ENCODE peak calls at places on chromosomes 11 and 22, in ten cellular contexts. J, L, Z, O, S, M, R, A, G and P are unnamed samples. For H3K36me3, the result is how much of the 10 kb centered on the place peaks cover.

GRCh38 chr11:16767957-16768356 is 29.5 kb downstream of the C11orf58 start:
- DNase-seq in J (no peak), L (no peak), Z (no peak), O (no peak), S (no peak), M (no peak), R (no peak), A (no peak), G (no peak), P (no peak)

GRCh38 chr22:30733081-30733680 is 38.5 kb downstream of the OSBP2 start:
- DNase-seq in J (no peak), L (no peak), Z (peak), O (no peak), S (no peak), M (no peak), R (no peak), A (no peak), G (no peak), P (no peak)

GRCh38 chr22:28873183-28873964 is 10.0 kb upstream of the ZNRF3 start:
- DNase-seq in J (no peak), L (peak), Z (no peak), O (no peak), S (no peak), M (no peak), R (no peak), A (no peak), G (no peak), P (no peak)

GRCh38 chr11:90947930-90948329 is 725.1 kb upstream of the CHORDC1 start:
- DNase-seq in J (no peak), L (no peak), Z (no peak), O (no peak), S (no peak), M (no peak), R (no peak), A (no peak), G (no peak), P (no peak)

GRCh38 chr11:39365809-39366436 is 2093.5 kb downstream of the LRRC4C start:
- DNase-seq in J (no peak), L (no peak), Z (no peak), O (no peak), S (no peak), M (peak), R (no peak), A (no peak), G (no peak), P (peak)

GRCh38 chr11:335779-336665 is 15.4 kb upstream of the IFITM3 start:
- DNase-seq in J (no peak), L (no peak), Z (no peak), O (no peak), S (no peak), M (no peak), R (peak), A (peak), G (no peak), P (no peak)

GRCh38 chr22:20418211-20418788 is 19.3 kb downstream of the SCARF2 start:
- DNase-seq in J (peak), L (peak), Z (peak), O (no peak), S (no peak), M (peak), R (peak), A (peak), G (peak), P (no peak)

GRCh38 chr11:87005569-87005921 is 32.2 kb upstream of the TMEM135 start:
- DNase-seq in J (no peak), L (no peak), Z (no peak), O (no peak), S (no peak), M (no peak), R (no peak), A (no peak), G (no peak), P (no peak)

GRCh38 chr11:122723576-122723975 is 68.1 kb downstream of the UBASH3B start:
- DNase-seq in J (no peak), L (no peak), Z (peak), O (no peak), S (no peak), M (no peak), R (no peak), A (no peak), G (no peak), P (no peak)

GRCh38 chr11:12189543-12190235 is 79.3 kb downstream of the MICAL2 start:
- DNase-seq in J (no peak), L (no peak), Z (no peak), O (no peak), S (no peak), M (no peak), R (no peak), A (no peak), G (no peak), P (no peak)

GRCh38 chr11:120339394-120339890 is 3.2 kb downstream of the ARHGEF12 start:
- DNase-seq in J (no peak), L (peak), Z (no peak), O (no peak), S (no peak), M (no peak), R (no peak), A (peak), G (no peak), P (no peak)
- H3K4me3 ChIP-seq in J (peak), L (peak), Z (peak), O (peak), S (peak), M (peak), R (peak), A (peak), G (peak), P (peak)

DNA sequence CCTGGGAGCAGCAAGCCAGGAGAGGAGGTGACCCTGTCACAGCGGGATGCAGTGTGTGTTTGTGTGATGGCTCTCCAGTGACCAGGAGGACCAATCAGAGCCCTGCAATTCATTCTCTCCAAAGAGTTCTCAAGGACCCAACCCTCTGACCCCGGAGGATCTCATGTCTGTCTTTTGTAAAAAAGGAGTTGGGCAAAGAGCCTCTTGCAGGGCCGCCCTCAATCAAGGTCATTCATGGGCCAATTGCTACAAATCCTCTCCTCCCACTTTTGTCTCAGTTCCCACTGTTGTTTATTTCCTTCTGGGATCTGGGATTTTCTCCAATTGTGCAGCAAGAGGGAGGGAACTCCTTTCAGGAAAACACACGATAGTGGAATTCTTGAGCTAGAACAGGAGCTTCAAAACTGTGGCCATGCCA is 4.0 kb downstream of the TECTA start:
- DNase-seq in J (peak), L (no peak), Z (no peak), O (no peak), S (no peak), M (no peak), R (no peak), A (peak), G (peak), P (no peak)
- TF ChIP-seq CTCF in J (no peak), L (no peak), Z (no peak), O (no peak), S (no peak), M (no peak), R (no peak), A (no peak), G (no peak), P (no peak)

GRCh38 chr11:35169754-35170153 is 30.8 kb downstream of the CD44 start:
- DNase-seq in J (no peak), L (no peak), Z (no peak), O (no peak), S (no peak), M (no peak), R (no peak), A (no peak), G (no peak), P (no peak)

GRCh38 chr11:35166369-35167360 is 27.7 kb downstream of the CD44 start:
- DNase-seq in J (peak), L (no peak), Z (peak), O (no peak), S (peak), M (no peak), R (peak), A (no peak), G (no peak), P (peak)

GRCh38 chr11:35167451-35167954 is 28.5 kb downstream of the CD44 start:
- DNase-seq in J (peak), L (no peak), Z (no peak), O (no peak), S (peak), M (no peak), R (no peak), A (no peak), G (no peak), P (no peak)

GRCh38 chr11:35170503-35170902 is 31.5 kb downstream of the CD44 start:
- DNase-seq in J (no peak), L (no peak), Z (no peak), O (no peak), S (no peak), M (no peak), R (no peak), A (no peak), G (no peak), P (no peak)

GRCh38 chr11:35168606-35169200 is 29.7 kb downstream of the CD44 start:
- DNase-seq in J (no peak), L (no peak), Z (no peak), O (no peak), S (no peak), M (no peak), R (no peak), A (no peak), G (no peak), P (no peak)
- H3K36me3 ChIP-seq in J (under half), L (under half), Z (under half), O (under half), S (under half), M (under half), R (under half), A (under half), G (under half), P (under half)

GRCh38 chr11:62999649-63000048 is 14.9 kb upstream of the SLC22A6 start:
- DNase-seq in J (no peak), L (no peak), Z (no peak), O (no peak), S (no peak), M (no peak), R (no peak), A (no peak), G (no peak), P (no peak)
- H3K4me3 ChIP-seq in J (no peak), L (no peak), Z (no peak), O (no peak), S (no peak), M (no peak), R (no peak), A (no peak), G (no peak), P (no peak)

GRCh38 chr22:37069319-37069718 is 17.8 kb downstream of the KCTD17 start:
- DNase-seq in J (no peak), L (no peak), Z (no peak), O (no peak), S (no peak), M (no peak), R (no peak), A (no peak), G (no peak), P (no peak)

GRCh38 chr22:37070744-37071143 is 19.2 kb downstream of the KCTD17 start:
- DNase-seq in J (no peak), L (no peak), Z (no peak), O (no peak), S (no peak), M (no peak), R (no peak), A (no peak), G (no peak), P (no peak)

GRCh38 chr22:37070334-37070733 is 18.8 kb downstream of the KCTD17 start:
- DNase-seq in J (no peak), L (no peak), Z (no peak), O (no peak), S (no peak), M (no peak), R (no peak), A (no peak), G (no peak), P (no peak)

GRCh38 chr22:37069719-37070118 is 18.2 kb downstream of the KCTD17 start:
- DNase-seq in J (no peak), L (no peak), Z (no peak), O (no peak), S (no peak), M (no peak), R (no peak), A (no peak), G (no peak), P (no peak)

GRCh38 chr22:37068859-37069258 is 17.3 kb downstream of the KCTD17 start:
- DNase-seq in J (no peak), L (peak), Z (no peak), O (no peak), S (no peak), M (no peak), R (no peak), A (no peak), G (no peak), P (no peak)
- TF ChIP-seq CTCF in J (no peak), L (no peak), Z (no peak), O (no peak), S (no peak), M (no peak), R (no peak), A (no peak), G (no peak), P (no peak)

GRCh38 chr11:47466701-47467250 is 17.8 kb upstream of the RAPSN start:
- DNase-seq in J (peak), L (peak), Z (peak), O (no peak), S (no peak), M (no peak), R (peak), A (peak), G (no peak), P (no peak)
- H3K36me3 ChIP-seq in J (under half), L (half or more), Z (under half), O (under half), S (under half), M (under half), R (half or more), A (half or more), G (under half), P (under half)

DNA sequence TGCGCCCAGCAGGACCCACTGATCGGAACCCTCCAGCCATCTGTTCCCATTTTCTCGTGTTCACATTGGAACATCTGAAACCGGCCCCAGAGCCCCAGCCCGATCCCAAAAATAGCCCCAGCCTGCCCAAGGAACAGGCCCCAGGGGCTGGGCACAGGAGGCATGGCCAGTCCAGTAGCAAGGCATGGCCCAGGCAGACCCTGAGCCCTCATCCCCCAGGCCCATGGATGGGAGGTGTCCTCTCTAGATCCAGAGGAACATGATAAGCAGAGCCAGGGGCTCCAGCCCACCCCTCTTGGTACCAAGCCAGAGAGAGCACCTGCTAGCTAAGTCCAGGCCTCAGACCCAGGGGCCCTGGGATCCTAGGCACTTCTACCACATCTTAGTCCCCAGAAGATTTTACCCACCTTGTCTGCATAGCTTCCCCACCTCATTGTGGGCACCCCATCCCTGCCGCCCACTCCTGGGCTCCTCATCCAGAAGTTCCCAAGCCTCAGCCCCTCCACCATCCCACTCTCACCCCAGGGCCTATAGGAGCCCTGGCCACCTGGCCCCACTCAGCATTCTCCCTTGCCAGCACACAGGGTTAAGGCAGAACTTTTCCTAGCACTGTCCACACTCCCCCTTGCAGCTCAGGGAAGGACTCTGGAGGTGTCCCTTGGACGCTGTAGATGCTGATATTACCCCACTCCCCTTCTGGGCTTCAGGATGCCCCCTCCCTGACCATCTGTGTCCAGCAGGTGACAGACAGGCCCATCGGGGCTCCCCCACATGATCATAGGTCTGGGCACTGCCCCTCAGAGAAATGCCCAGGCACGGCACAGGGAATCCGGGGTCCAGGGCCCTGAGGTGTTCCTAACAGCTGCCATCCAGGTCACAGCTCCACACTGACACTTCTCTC is 9.5 kb downstream of the BCL9L start:
- DNase-seq in J (peak), L (no peak), Z (no peak), O (no peak), S (no peak), M (no peak), R (no peak), A (no peak), G (no peak), P (no peak)
- H3K4me3 ChIP-seq in J (peak), L (no peak), Z (no peak), O (peak), S (peak), M (peak), R (no peak), A (peak), G (peak), P (no peak)

DNA sequence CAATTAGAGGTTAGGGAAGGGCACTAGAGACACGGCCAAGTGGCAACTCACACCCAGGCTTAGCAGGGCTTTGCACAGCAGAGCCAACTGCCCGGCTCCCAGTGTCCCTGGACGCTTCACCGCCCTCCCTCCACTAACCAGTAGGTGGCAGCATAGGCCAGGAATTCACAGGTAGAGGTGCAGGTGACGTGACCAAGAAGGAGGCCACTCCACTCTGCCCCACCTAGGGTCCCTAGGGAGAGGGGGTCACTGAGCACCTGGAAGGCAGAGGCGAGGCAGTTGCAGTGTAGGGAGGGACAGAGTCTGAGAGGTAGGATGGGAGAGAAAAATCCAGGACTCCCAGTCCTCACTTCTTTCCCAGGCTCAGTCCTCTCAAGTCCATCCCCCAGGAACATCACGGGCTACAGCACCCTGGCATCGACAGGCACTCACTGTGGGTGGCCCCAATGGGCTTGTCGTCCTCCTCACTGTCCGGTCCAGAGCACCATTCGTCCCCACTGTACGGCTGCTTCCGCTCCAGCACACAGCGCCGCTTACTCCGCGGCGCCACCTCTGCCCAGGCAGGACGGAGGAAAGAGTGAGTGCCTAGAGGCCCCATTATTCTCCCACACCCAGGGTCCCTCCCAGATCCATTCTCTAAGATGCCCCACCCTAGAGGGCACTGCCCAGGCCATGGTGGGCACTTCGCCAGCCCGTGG is 18.5 kb downstream of the BCL9L start:
- DNase-seq in J (peak), L (peak), Z (no peak), O (no peak), S (no peak), M (peak), R (peak), A (peak), G (peak), P (no peak)
- TF ChIP-seq CTCF in J (peak), L (peak), Z (peak), O (peak), S (peak), M (peak), R (peak), A (peak), G (peak), P (peak)

GRCh38 chr22:19396934-19397728 is 34.4 kb downstream of the HIRA start:
- DNase-seq in J (no peak), L (no peak), Z (no peak), O (no peak), S (no peak), M (no peak), R (no peak), A (no peak), G (no peak), P (no peak)

GRCh38 chr22:19395276-19395675 is 36.3 kb downstream of the HIRA start:
- DNase-seq in J (no peak), L (no peak), Z (no peak), O (no peak), S (no peak), M (no peak), R (no peak), A (no peak), G (no peak), P (no peak)

GRCh38 chr22:19397729-19398094 is 33.8 kb downstream of the HIRA start:
- DNase-seq in J (no peak), L (no peak), Z (no peak), O (no peak), S (no peak), M (no peak), R (no peak), A (no peak), G (no peak), P (no peak)

GRCh38 chr22:19398206-19398605 is 33.3 kb downstream of the HIRA start:
- DNase-seq in J (no peak), L (no peak), Z (no peak), O (no peak), S (no peak), M (no peak), R (no peak), A (no peak), G (no peak), P (no peak)

DNA sequence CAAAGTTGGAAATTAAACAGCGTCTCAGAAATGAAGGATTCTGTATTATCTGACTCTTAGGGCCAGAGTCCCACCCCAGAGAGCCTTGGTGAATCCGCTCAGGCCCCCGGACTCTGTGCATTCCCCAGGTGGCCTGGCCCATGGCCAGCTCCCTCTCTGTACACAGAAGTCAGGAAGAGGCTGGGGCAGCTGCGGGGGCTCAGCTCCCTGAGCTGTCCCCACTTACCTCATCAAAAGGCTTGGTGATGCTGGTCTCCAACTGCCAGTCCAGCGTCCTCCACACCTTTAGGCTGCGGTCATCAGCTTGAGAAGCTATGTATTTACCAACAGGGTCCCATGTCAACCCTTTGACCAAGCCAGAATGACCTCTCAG is 35.0 kb downstream of the HIRA start:
- DNase-seq in J (no peak), L (no peak), Z (no peak), O (no peak), S (no peak), M (no peak), R (no peak), A (no peak), G (no peak), P (no peak)
- H3K36me3 ChIP-seq in J (half or more), L (half or more), Z (half or more), O (under half), S (under half), M (under half), R (half or more), A (half or more), G (half or more), P (under half)